ENCODE peak calls at places on chromosomes 2 and 18, in six cellular contexts. Z, X, T, M, K and V are unnamed samples.

GRCh38 chr2:39542523-39542922 is 105.4 kb upstream of the MAP4K3 start:
- DNase-seq in T (no peak), X (no peak), Z (no peak), K (peak), M (peak), V (no peak)

GRCh38 chr2:54945401-54946219 is 104.6 kb downstream of the RTN4 start:
- DNase-seq in T (peak), K (no peak), X (no peak), Z (peak), M (no peak), V (peak)

GRCh38 chr18:45008694-45009372 is 328.1 kb downstream of the SETBP1 start:
- DNase-seq in Z (peak), T (no peak), K (no peak), M (no peak), X (no peak), V (no peak)

GRCh38 chr18:46917808-46918600 is 602 bp downstream of the KATNAL2 start:
- DNase-seq in Z (no peak), M (peak), T (peak), X (no peak), K (no peak), V (peak)

GRCh38 chr2:20062615-20063545 is 11.5 kb upstream of the LAPTM4A start:
- DNase-seq in M (no peak), Z (no peak), T (no peak), X (no peak), K (no peak), V (peak)

GRCh38 chr2:111117666-111118454 is 2.9 kb upstream of the BCL2L11 start:
- DNase-seq in M (peak), T (no peak), Z (peak), X (no peak), K (no peak), V (peak)

GRCh38 chr2:108935231-108935863 is 53.7 kb downstream of the EDAR start:
- DNase-seq in Z (no peak), T (no peak), M (peak), K (no peak), X (no peak), V (no peak)

GRCh38 chr18:48948112-48949050 is 2.4 kb downstream of the SMAD7 start:
- DNase-seq in M (peak), Z (peak), X (no peak), T (peak), K (peak), V (peak)

GRCh38 chr2:108219688-108220087 is 20.1 kb upstream of the SULT1C3 start:
- DNase-seq in Z (no peak), M (no peak), K (no peak), T (no peak), X (no peak), V (no peak)

GRCh38 chr2:67463810-67464209 is 66.7 kb downstream of the ETAA1 start:
- DNase-seq in T (peak), Z (peak), K (no peak), X (peak), M (no peak), V (no peak)

GRCh38 chr2:157468931-157469708 is 25.2 kb upstream of the CYTIP start:
- DNase-seq in X (no peak), K (no peak), T (peak), Z (peak), M (no peak), V (peak)

GRCh38 chr18:22865354-22866116 is 67.6 kb upstream of the RBBP8 start:
- DNase-seq in X (no peak), T (no peak), M (no peak), Z (no peak), K (no peak), V (no peak)

GRCh38 chr18:5463390-5463789 is 80.4 kb downstream of the EPB41L3 start:
- DNase-seq in T (no peak), M (no peak), X (no peak), Z (no peak), K (no peak), V (peak)

GRCh38 chr2:42795871-42796301 is 3.5 kb upstream of the HAAO start:
- DNase-seq in M (no peak), K (no peak), X (no peak), Z (no peak), T (no peak), V (no peak)

GRCh38 chr2:70941701-70942100 is 6.0 kb downstream of the ATP6V1B1 start:
- DNase-seq in Z (no peak), X (no peak), T (no peak), K (no peak), M (no peak), V (no peak)

GRCh38 chr18:55458456-55459238 is 129.3 kb downstream of the TCF4 start:
- DNase-seq in M (peak), X (no peak), T (no peak), K (no peak), Z (no peak), V (no peak)

GRCh38 chr2:179571141-179571713 is 290.2 kb downstream of the ZNF385B start:
- DNase-seq in T (no peak), M (no peak), X (no peak), Z (no peak), K (no peak), V (no peak)

GRCh38 chr2:45954233-45954850 is 302.9 kb downstream of the PRKCE start:
- DNase-seq in T (no peak), Z (no peak), K (no peak), X (no peak), M (no peak), V (no peak)

GRCh38 chr18:32801236-32801635 is 28.4 kb upstream of the KLHL14 start:
- DNase-seq in Z (no peak), M (peak), T (no peak), K (no peak), X (no peak), V (no peak)

GRCh38 chr2:234293973-234294372 is 202.9 kb downstream of the ARL4C start:
- DNase-seq in Z (peak), M (no peak), X (peak), T (no peak), K (no peak), V (no peak)

GRCh38 chr2:69036926-69037325 is 23.9 kb downstream of the ANTXR1 start:
- DNase-seq in M (no peak), T (no peak), X (no peak), K (no peak), Z (no peak), V (peak)

GRCh38 chr18:13136689-13137040 is 81.9 kb upstream of the LDLRAD4 start:
- DNase-seq in K (peak), X (no peak), M (no peak), T (no peak), Z (no peak), V (peak)

GRCh38 chr2:1671916-1672315 is 72.4 kb downstream of the PXDN start:
- DNase-seq in M (no peak), K (no peak), Z (no peak), X (no peak), T (no peak), V (no peak)

GRCh38 chr2:216315817-216316603 is 56.3 kb downstream of the MARCHF4 start:
- DNase-seq in Z (no peak), T (peak), M (peak), K (peak), X (peak), V (peak)

GRCh38 chr2:80499095-80499494 is 194.5 kb upstream of the LRRTM1 start:
- DNase-seq in T (peak), X (peak), M (peak), K (peak), Z (peak), V (peak)

GRCh38 chr2:35929551-35929950 is 426.0 kb upstream of the CRIM1 start:
- DNase-seq in M (no peak), X (no peak), T (no peak), K (no peak), Z (no peak), V (no peak)

GRCh38 chr2:35931626-35932025 is 424.0 kb upstream of the CRIM1 start:
- DNase-seq in M (no peak), Z (no peak), T (no peak), K (no peak), X (no peak), V (no peak)

GRCh38 chr2:35933031-35933430 is 422.5 kb upstream of the CRIM1 start:
- DNase-seq in K (no peak), M (no peak), T (no peak), X (no peak), Z (no peak), V (peak)

DNA sequence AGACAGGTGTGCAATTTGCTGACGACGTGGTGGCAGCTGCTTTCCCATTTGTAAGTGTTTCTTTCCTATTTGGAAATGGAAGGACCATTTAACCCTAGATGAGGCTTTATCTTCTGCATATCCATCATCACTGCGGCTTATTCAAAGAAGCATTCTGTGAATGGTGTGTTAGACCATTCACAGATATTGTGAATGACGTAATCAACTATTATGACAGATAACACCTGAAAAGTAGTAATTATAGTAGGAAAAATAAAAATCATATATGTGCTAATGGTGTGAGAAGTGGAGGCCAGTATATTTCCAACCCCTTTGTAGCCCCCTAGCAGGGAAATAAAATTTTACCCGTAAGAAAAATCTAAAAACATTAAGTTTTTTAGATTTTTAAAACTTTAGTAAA is 424.5 kb upstream of the CRIM1 start:
- DNase-seq in X (no peak), T (no peak), K (no peak), Z (no peak), M (no peak), V (no peak)
- TF ChIP-seq EZH2phosphoT487 in X (no peak), T (no peak), K (no peak), Z (no peak), M (no peak), V (no peak)

GRCh38 chr2:74501335-74502071 is 2.1 kb upstream of the LBX2 start:
- DNase-seq in Z (no peak), K (peak), T (no peak), M (peak), X (no peak), V (no peak)

GRCh38 chr2:74502720-74503505 is 3.5 kb upstream of the LBX2 start:
- DNase-seq in X (peak), Z (peak), K (peak), M (peak), T (no peak), V (peak)

GRCh38 chr2:74503506-74504475 is 3.7 kb downstream of the PCGF1 start:
- DNase-seq in M (no peak), Z (no peak), T (no peak), K (no peak), X (no peak), V (no peak)

GRCh38 chr2:74500578-74500946 is 1.2 kb upstream of the LBX2 start:
- DNase-seq in Z (no peak), T (no peak), K (no peak), X (no peak), M (no peak), V (no peak)

DNA sequence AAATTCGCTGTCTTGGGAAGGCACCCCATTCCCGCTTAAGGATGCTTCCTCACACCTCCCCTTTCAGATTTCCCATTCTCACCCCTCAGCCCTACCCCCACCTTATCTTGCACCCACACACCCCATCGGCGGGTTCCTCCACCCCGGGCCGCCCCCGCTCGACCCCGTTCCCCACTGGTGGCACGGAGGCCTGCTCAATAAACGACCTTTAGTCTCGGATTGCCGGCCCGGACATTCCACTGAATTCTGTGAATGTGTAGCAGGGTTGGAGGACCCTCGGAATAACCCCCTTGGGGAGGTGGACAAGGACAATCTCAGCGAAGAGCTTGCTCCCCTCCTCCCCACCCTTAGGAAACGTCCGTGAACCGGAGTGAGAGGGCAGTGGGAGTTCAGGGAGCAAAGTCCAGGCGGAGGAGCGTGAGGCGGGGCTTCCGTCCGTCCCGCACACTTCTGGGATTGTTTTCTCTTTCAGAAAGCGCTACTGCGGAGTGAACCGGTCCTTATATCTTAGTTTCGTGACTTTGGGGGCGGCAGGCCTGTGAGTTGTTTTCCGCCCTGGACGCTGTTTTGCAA is 2.8 kb upstream of the LBX2 start:
- DNase-seq in K (no peak), M (peak), T (no peak), Z (no peak), X (no peak), V (peak)
- H3K9ac ChIP-seq in K (no peak), M (no peak), T (no peak), Z (peak), X (peak), V (peak)

DNA sequence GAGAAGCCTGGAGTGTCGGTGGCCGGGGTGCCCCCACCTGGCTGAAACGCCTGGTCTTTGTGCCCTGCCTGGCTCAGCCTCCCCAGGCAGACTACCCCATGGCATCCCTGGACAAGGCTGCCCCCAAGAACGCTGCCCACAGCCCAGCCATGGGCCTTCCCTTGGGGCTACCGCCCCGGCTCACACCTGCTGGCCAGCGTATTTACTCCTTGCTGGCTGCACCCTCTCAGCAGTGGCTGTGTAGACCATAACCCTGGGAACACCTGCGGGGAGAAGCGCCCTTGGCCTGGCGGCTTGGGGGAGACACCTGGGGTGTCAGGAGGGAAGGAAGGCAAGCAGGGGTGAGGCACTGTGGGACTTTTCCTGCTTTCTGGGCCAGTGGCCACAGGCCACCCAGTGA is 17.3 kb downstream of the CAPN10 start:
- DNase-seq in M (no peak), T (no peak), K (no peak), Z (no peak), X (no peak), V (no peak)
- TF ChIP-seq EZH2phosphoT487 in M (no peak), T (no peak), K (no peak), Z (no peak), X (no peak), V (no peak)

GRCh38 chr2:85437488-85438290 is 19.2 kb downstream of the SH2D6 start:
- DNase-seq in M (peak), Z (peak), K (peak), T (peak), X (no peak), V (peak)

GRCh38 chr2:85440736-85441135 is 22.2 kb downstream of the SH2D6 start:
- DNase-seq in K (no peak), X (no peak), Z (no peak), T (no peak), M (no peak), V (no peak)

GRCh38 chr2:85438291-85439110 is 20.0 kb downstream of the SH2D6 start:
- DNase-seq in T (no peak), M (no peak), X (no peak), Z (no peak), K (no peak), V (peak)

GRCh38 chr2:85439986-85440385 is 21.5 kb downstream of the SH2D6 start:
- DNase-seq in M (no peak), K (no peak), Z (no peak), X (no peak), T (no peak), V (no peak)

DNA sequence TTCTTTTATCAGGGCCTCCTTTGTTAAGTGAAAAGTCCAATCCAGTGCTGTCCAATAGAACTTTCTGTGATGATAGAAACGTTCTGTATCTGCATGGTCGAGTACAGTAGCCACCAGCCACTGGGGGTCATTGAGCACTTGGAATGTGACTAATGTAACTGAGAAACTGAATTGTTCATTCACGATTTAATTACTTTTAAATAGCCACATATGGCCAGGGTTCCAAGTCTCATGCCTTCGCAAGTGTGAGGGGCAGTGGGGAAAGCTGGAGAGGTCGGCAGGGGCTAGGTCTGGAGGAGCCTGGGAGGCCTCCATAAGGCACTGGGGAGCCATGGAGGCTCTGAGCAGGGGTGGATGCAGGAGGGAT is 20.6 kb downstream of the SH2D6 start:
- DNase-seq in T (no peak), Z (no peak), K (no peak), M (no peak), X (no peak), V (no peak)
- H3K9ac ChIP-seq in T (no peak), Z (no peak), K (no peak), M (no peak), X (no peak), V (no peak)

GRCh38 chr2:106996136-106996769 is 110.3 kb upstream of the ST6GAL2 start:
- DNase-seq in X (no peak), K (no peak), Z (no peak), M (no peak), T (peak), V (no peak)
- TF ChIP-seq EZH2phosphoT487 in X (no peak), K (no peak), Z (no peak), M (no peak), T (no peak), V (no peak)

GRCh38 chr2:172437419-172438063 is 10.2 kb downstream of the ITGA6 start:
- DNase-seq in Z (peak), M (no peak), X (no peak), T (no peak), K (no peak), V (no peak)

GRCh38 chr2:172434821-172435607 is 7.6 kb downstream of the ITGA6 start:
- DNase-seq in K (no peak), T (no peak), M (peak), X (no peak), Z (peak), V (no peak)

GRCh38 chr2:172438064-172438421 is 10.7 kb downstream of the ITGA6 start:
- DNase-seq in M (no peak), T (peak), Z (no peak), X (no peak), K (no peak), V (peak)

GRCh38 chr2:172435608-172435911 is 8.2 kb downstream of the ITGA6 start:
- DNase-seq in M (no peak), K (no peak), T (no peak), Z (no peak), X (no peak), V (no peak)

DNA sequence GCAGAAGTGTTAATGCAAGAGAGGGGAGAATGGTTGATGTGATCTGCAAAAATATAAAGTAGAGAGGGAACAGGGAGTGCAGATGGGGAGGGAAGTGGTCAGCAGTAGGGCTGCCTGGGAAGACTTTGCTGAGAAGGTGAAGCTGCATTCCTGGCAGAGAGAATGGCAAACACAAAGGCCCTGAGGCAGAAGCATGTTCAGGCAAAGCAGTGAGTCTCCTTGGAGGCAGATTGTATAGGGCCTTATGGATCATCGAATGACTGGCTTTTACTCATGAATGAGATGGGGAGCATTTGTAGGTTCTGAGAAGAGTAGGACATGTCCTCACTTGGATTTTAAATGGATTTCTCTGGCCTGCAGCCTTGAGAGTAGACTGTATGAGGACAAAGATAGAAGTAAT is 9.5 kb downstream of the ITGA6 start:
- DNase-seq in M (no peak), T (no peak), Z (no peak), X (no peak), K (no peak), V (no peak)
- H3K9ac ChIP-seq in M (no peak), T (no peak), Z (no peak), X (peak), K (no peak), V (no peak)

DNA sequence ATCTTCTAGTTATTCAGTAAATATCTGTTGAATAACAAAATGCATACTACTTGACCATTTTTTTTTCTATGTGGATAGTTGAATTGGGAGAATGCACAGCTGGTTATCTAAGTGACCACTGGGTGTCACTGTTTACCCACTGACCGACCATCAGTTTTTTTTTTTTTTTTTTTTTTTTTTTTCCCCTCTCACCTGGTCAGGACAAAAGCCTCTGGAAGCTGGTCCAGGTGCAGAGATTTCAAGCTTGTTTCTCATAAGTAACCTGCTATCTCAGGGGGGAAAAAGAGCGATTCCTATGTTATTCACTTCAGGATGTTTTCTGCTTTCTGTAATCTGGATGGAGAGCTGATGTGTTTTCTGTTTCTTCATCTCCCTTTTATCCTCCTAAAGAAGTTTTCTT is 256.0 kb downstream of the DCDC2C start:
- DNase-seq in M (peak), Z (peak), X (peak), K (peak), T (peak), V (peak)
- TF ChIP-seq EZH2phosphoT487 in M (no peak), Z (no peak), X (no peak), K (no peak), T (no peak), V (no peak)

DNA sequence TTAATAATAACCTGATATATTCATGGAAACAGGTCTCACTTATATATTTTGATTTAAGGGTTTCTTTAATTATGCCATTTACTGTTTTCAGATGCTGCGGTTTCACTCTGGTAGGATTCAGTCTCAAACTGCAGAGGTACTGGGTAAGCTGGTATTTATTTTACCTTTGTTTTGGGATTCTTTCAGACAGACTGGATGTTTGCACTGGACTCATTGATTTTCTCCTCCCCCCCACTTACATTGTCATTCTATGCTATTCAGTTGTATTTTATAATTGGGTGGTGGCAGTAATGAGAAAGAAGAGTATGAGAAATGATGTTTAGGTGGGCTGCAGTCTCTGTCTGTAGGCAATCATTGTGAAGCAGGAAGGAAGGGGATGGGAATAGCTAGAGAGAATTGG is 155.6 kb downstream of the AQP4 start:
- DNase-seq in M (no peak), K (no peak), Z (no peak), T (no peak), X (no peak), V (no peak)
- H3K9ac ChIP-seq in M (no peak), K (no peak), Z (peak), T (no peak), X (no peak), V (no peak)

GRCh38 chr18:78090584-78090983 is 840.9 kb downstream of the GALR1 start:
- DNase-seq in M (no peak), X (no peak), T (no peak), Z (no peak), K (no peak), V (no peak)
- TF ChIP-seq EZH2phosphoT487 in M (no peak), X (no peak), T (no peak), Z (no peak), K (no peak), V (no peak)